ENCODE peak calls at places on chromosomes 2 and 18, in six cellular contexts. F is effector memory CD4-positive, alpha-beta T cell; B is colonic mucosa; P is psoas muscle; N is ovary; W is fibroblast of villous mesenchyme. A is an unnamed sample.

GRCh38 chr2:239601880-239602279 is 201.1 kb upstream of the HDAC4 start:
- DNase-seq in B (peak), F (no peak), P (peak), W (no peak), N (no peak), A (no peak)

GRCh38 chr2:85999131-85999831 is 106.4 kb downstream of the POLR1A start:
- DNase-seq in N (no peak), P (no peak), B (no peak), W (no peak), F (no peak), A (peak)

GRCh38 chr2:43224131-43224570 is 2.3 kb downstream of the ZFP36L2 start:
- DNase-seq in B (peak), W (peak), P (peak), F (peak), N (peak), A (peak)

GRCh38 chr2:31711737-31712136 is 131.0 kb upstream of the SRD5A2 start:
- DNase-seq in B (no peak), W (no peak), P (no peak), N (no peak), F (no peak), A (no peak)

GRCh38 chr2:197097578-197098366 is 171.3 kb upstream of the PGAP1 start:
- DNase-seq in W (peak), P (peak), N (peak), B (no peak), F (no peak), A (no peak)

GRCh38 chr2:220134756-220135534 is 507.5 kb downstream of the SLC4A3 start:
- DNase-seq in W (no peak), N (no peak), P (no peak), B (no peak), F (no peak), A (no peak)

GRCh38 chr2:222439692-222440091 is 15.3 kb downstream of the SGPP2 start:
- DNase-seq in P (no peak), N (no peak), B (no peak), F (no peak), W (no peak), A (no peak)

GRCh38 chr2:196601430-196602306 is 37.8 kb upstream of the CCDC150 start:
- DNase-seq in B (no peak), F (no peak), P (peak), N (no peak), W (peak), A (no peak)

GRCh38 chr2:215280326-215280725 is 31.5 kb upstream of the ATIC start:
- DNase-seq in F (no peak), B (no peak), W (no peak), N (no peak), P (no peak), A (no peak)

GRCh38 chr2:240822280-240822847 is 2.3 kb upstream of the KIF1A start:
- DNase-seq in N (no peak), B (no peak), P (peak), F (no peak), W (no peak), A (no peak)

GRCh38 chr2:240821429-240821778 is 1.4 kb upstream of the KIF1A start:
- DNase-seq in P (no peak), F (no peak), W (no peak), B (no peak), N (no peak), A (no peak)

GRCh38 chr2:240820014-240820606 is at the start of gene KIF1A:
- DNase-seq in N (no peak), F (no peak), W (no peak), P (peak), B (no peak), A (no peak)

GRCh38 chr2:240819404-240820013 is 510 bp downstream of the KIF1A start:
- DNase-seq in P (no peak), B (no peak), W (no peak), N (no peak), F (no peak), A (no peak)

GRCh38 chr2:240820607-240821428 is 799 bp upstream of the KIF1A start:
- DNase-seq in W (no peak), B (no peak), F (no peak), N (no peak), P (peak), A (no peak)
- H3K4me3 ChIP-seq in W (no peak), B (no peak), F (no peak), N (no peak), P (peak), A (no peak)

GRCh38 chr18:7273301-7273911 is 42.5 kb downstream of the LRRC30 start:
- DNase-seq in F (no peak), B (peak), P (peak), W (peak), N (peak), A (no peak)
- H3K4me3 ChIP-seq in F (no peak), B (no peak), P (no peak), W (no peak), N (no peak), A (no peak)

DNA sequence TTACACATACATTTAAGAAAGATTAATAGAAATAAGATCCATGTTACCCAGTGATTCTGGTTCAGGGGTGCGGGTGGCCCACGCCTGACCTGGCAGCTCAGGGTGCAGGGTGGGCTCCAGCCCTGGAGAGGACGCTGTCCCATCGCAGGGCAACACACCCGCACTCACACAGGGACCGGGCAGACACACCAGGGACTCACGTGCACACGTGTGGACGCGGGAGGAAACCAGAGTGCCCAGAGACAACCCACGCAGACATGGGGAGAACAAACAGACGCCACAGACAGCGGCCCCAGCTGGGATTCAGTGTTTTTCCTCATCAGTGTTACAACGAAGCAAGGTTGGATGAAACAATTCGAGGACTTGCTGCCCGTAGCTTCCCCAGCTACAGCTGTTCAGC is 8.4 kb upstream of the ALLC start:
- DNase-seq in P (no peak), W (no peak), F (no peak), B (no peak), N (no peak), A (no peak)
- H3K4me3 ChIP-seq in P (no peak), W (no peak), F (no peak), B (no peak), N (no peak), A (no peak)

GRCh38 chr2:136495636-136496035 is 269.7 kb upstream of the THSD7B start:
- DNase-seq in B (no peak), N (no peak), P (no peak), W (no peak), F (no peak), A (no peak)

GRCh38 chr2:136490100-136490499 is 275.2 kb upstream of the THSD7B start:
- DNase-seq in N (no peak), W (no peak), F (no peak), P (no peak), B (no peak), A (no peak)

DNA sequence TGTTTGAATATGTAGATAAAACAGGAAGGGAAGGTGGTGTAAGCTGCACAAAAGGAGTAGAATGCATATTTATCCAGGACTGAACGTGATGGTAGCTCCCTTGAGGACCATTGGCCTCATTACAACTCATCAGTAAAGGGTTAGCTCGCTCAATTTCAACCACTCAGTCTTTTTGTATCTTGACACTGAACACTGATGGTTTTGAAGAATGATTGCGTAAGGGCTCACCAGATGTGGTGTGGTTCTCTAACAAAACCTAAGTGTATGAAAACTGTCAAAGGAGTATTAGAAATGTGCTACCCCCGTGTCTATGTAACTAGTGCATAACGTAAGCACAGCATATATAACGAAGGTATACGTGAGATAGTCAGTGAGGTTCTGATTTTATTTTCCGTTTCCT is 272.4 kb upstream of the THSD7B start:
- DNase-seq in F (no peak), P (no peak), W (no peak), N (no peak), B (no peak), A (no peak)
- H3K4me3 ChIP-seq in F (no peak), P (no peak), W (no peak), N (no peak), B (no peak), A (no peak)

DNA sequence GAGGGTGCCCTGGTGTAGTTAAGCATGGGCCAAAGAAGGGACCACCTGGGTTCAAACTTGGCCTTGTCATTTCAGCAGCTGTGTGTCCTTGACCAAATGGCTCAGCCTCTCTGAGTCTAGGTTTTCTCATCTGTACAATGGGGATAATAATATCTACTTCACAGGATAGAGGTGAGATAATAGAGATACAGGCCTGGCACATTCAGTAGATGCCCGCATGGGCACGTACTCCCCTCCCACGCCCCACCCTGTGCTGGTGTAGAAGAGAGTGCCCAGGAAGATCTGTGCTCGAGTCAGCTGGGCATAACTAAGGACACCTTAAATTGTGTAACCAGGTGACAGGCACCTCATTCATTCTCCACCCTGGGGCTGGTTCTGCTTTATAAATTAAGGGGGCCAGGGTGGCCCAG is 8.4 kb upstream of the TMEM185B start:
- DNase-seq in N (no peak), F (no peak), P (peak), W (no peak), B (no peak), A (no peak)
- H3K4me3 ChIP-seq in N (no peak), F (peak), P (peak), W (no peak), B (peak), A (peak)

GRCh38 chr2:71277536-71278103 is 50.7 kb upstream of the PAIP2B start:
- DNase-seq in F (peak), N (peak), W (peak), P (peak), B (peak), A (no peak)
- H3K4me3 ChIP-seq in F (no peak), N (no peak), W (peak), P (peak), B (peak), A (no peak)

DNA sequence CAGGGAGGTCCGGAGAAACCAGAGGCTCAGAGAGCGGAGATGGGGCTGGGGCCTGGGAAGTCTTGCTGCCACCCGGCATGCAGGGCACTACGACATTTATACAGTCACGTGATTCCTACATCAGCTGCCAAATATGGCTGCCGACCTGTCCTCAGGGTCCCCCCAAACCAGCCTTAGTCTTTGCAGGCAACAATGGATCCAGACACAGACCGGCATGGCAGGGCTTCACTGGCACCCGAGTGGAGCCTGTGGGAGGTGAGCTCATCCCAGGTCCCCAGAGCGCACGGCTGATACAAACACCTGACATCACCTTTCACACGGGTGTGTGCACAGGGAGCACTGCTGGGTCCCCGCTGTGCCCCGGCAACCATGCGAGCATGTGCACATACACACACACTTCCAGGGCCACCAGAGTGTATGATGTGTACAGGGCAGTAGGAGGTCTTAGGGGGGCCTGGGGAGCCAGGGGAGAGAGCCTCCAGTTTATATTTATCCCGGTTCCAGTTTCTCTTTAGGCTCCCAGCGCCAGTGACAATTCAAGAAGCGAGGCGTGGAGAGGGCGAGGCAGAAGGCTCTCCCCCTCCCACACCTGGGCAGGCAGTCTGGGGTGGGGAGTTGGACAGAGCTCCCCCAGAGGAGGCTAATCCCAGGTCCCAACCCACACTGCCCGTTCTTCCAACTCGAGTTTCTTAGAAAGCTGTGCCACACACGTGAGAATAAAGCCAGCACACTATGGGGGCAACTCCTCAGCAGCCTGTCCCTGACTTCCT is 2.7 kb downstream of the SEMA4C start:
- DNase-seq in W (no peak), N (no peak), B (no peak), P (no peak), F (no peak), A (no peak)
- H3K4me3 ChIP-seq in W (peak), N (peak), B (peak), P (peak), F (peak), A (peak)

GRCh38 chr2:190819835-190820234 is 60.8 kb upstream of the GLS start:
- DNase-seq in N (no peak), F (no peak), W (peak), B (no peak), P (no peak), A (no peak)
- H3K4me3 ChIP-seq in N (no peak), F (no peak), W (no peak), B (no peak), P (no peak), A (no peak)

GRCh38 chr2:164182116-164182637 is 439.1 kb downstream of the GRB14 start:
- DNase-seq in F (no peak), B (no peak), N (no peak), W (no peak), P (no peak), A (no peak)

DNA sequence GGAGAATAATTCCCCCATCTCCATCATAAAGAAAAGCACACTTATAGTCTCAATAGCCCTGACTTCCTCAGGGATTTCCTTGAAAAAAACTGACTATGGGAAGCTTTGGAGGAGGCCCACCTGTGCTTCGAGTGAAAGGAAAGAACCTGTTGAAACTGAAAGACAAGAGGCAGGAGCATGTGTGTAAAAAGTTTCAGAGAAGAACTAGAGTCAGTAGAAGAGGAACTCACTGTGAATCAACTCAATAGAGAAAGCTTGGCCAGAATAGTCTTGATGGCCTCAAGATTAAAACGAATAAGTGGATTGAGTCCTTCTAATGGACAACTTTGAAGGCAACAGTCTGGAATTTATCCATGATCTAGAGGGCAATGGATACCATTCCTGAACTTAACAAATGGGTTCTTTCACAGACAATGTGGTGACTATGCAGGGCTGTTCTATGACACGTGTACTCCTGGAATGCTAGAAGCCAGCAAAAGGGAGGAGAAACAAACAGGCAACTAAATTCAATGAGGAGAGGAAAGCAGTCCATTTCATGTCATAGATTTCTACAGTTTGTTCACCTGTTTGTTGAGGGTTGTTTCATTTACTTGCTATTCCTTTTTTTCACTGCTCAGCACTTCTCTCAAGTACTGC is 442.3 kb downstream of the GRB14 start:
- DNase-seq in N (no peak), B (no peak), W (no peak), F (no peak), P (no peak), A (no peak)
- H3K4me3 ChIP-seq in N (no peak), B (no peak), W (no peak), F (no peak), P (no peak), A (no peak)

A was measured in CD8-positive, alpha-beta memory T cell.